ENCODE peak calls at places on chromosome 4, in five cellular contexts. V is thoracic aorta, B is lung, M is Panc1, H is mammary epithelial cell. T is an unnamed sample.

GRCh38 chr4:85147481-85148076 is 181.1 kb upstream of the WDFY3 start:
- DNase-seq in V (peak; percentile 5), B (no peak), M (peak; percentile 39), H (peak; percentile 41), T (no peak)

GRCh38 chr4:80732010-80732409 is 298.5 kb upstream of the BMP3 start:
- DNase-seq in V (no peak), B (no peak), M (no peak), H (peak; percentile 68), T (no peak)

GRCh38 chr4:150297861-150298474 is 219.7 kb downstream of the DCLK2 start:
- DNase-seq in V (no peak), B (no peak), M (no peak), H (peak; percentile 43), T (no peak)

GRCh38 chr4:186068581-186069402 is at the start of gene TLR3:
- DNase-seq in V (no peak), B (no peak), M (no peak), H (peak; percentile 42), T (no peak)

GRCh38 chr4:169314906-169315305 is 44.1 kb upstream of the SH3RF1 start:
- DNase-seq in V (no peak), B (peak; percentile 68), M (no peak), H (peak; percentile 81), T (peak; percentile 77)

GRCh38 chr4:76571274-76571673 is 136.2 kb downstream of the SHROOM3 start:
- DNase-seq in V (no peak), B (no peak), M (no peak), H (no peak), T (peak; percentile 44)

GRCh38 chr4:84378983-84379382 is 120.1 kb downstream of the NKX6-1 start:
- DNase-seq in V (no peak), B (no peak), M (no peak), H (no peak), T (no peak)

GRCh38 chr4:40514409-40515025 is 115.1 kb downstream of the RBM47 start:
- DNase-seq in V (no peak), B (peak; percentile 56), M (no peak), H (no peak), T (peak; percentile 68)

GRCh38 chr4:15322016-15322415 is 105.8 kb upstream of the C1QTNF7 start:
- DNase-seq in V (no peak), B (no peak), M (no peak), H (no peak), T (no peak)

GRCh38 chr4:96193061-96193460 is 353.2 kb downstream of the PDHA2 start:
- DNase-seq in V (no peak), B (no peak), M (no peak), H (no peak), T (no peak)

GRCh38 chr4:36310793-36311192 is 29.4 kb downstream of the DTHD1 start:
- DNase-seq in V (no peak), B (peak; percentile 33), M (no peak), H (no peak), T (no peak)

GRCh38 chr4:51895816-51896408 is 53.0 kb downstream of the DCUN1D4 start:
- DNase-seq in V (no peak), B (peak; percentile 53), M (peak; percentile 36), H (peak; percentile 29), T (peak; percentile 64)

GRCh38 chr4:30919458-30919857 is 199.3 kb downstream of the PCDH7 start:
- DNase-seq in V (no peak), B (no peak), M (no peak), H (no peak), T (no peak)

GRCh38 chr4:159765402-159765801 is 662.5 kb downstream of the RAPGEF2 start:
- DNase-seq in V (no peak), B (no peak), M (no peak), H (peak; percentile 37), T (no peak)

GRCh38 chr4:129362685-129363274 is 266.8 kb downstream of the C4orf33 start:
- DNase-seq in V (peak; percentile 3), B (no peak), M (peak; percentile 25), H (peak; percentile 51), T (peak; percentile 61)

GRCh38 chr4:30511751-30512150 is 208.4 kb upstream of the PCDH7 start:
- DNase-seq in V (no peak), B (no peak), M (no peak), H (no peak), T (no peak)

GRCh38 chr4:3689576-3690551 is 76.3 kb upstream of the ADRA2C start:
- DNase-seq in V (no peak), B (no peak), M (no peak), H (no peak), T (no peak)

GRCh38 chr4:7784131-7784870 is 155.4 kb downstream of the AFAP1 start:
- DNase-seq in V (no peak), B (no peak), M (no peak), H (no peak), T (no peak)

GRCh38 chr4:85291226-85291625 is 183.7 kb upstream of the ARHGAP24 start:
- DNase-seq in V (no peak), B (no peak), M (no peak), H (no peak), T (no peak)

GRCh38 chr4:182764137-182764536 is 153.0 kb downstream of the DCTD start:
- DNase-seq in V (no peak), B (no peak), M (no peak), H (no peak), T (peak; percentile 50)

GRCh38 chr4:151207868-151208267 is 69.1 kb upstream of the PRSS48 start:
- DNase-seq in V (no peak), B (no peak), M (no peak), H (no peak), T (no peak)

GRCh38 chr4:8771258-8771590 is 100.4 kb downstream of the HMX1 start:
- DNase-seq in V (no peak), B (no peak), M (no peak), H (no peak), T (peak; percentile 25)

GRCh38 chr4:2667428-2667827 is 88.7 kb downstream of the TNIP2 start:
- DNase-seq in V (no peak), B (no peak), M (no peak), H (no peak), T (no peak)

GRCh38 chr4:186158966-186159365 is 32.4 kb upstream of the CYP4V2 start:
- DNase-seq in V (no peak), B (no peak), M (no peak), H (no peak), T (no peak)

GRCh38 chr4:5638316-5638715 is 70.0 kb downstream of the EVC2 start:
- DNase-seq in V (no peak), B (no peak), M (no peak), H (peak; percentile 75), T (no peak)

GRCh38 chr4:40280586-40280985 is 54.5 kb upstream of the CHRNA9 start:
- DNase-seq in V (no peak), B (no peak), M (no peak), H (peak; percentile 20), T (no peak)

GRCh38 chr4:145731026-145731425 is 51.1 kb downstream of the C4orf51 start:
- DNase-seq in V (no peak), B (no peak), M (no peak), H (no peak), T (no peak)

GRCh38 chr4:121656269-121656641 is 40.5 kb downstream of the ANXA5 start:
- DNase-seq in V (peak; percentile 7), B (peak; percentile 39), M (peak; percentile 10), H (peak; percentile 50), T (peak; percentile 72)

GRCh38 chr4:36189511-36190226 is 54.6 kb downstream of the ARAP2 start:
- DNase-seq in V (no peak), B (no peak), M (no peak), H (no peak), T (no peak)

GRCh38 chr4:5463936-5464650 is 244.3 kb downstream of the EVC2 start:
- DNase-seq in V (no peak), B (no peak), M (no peak), H (no peak), T (no peak)

GRCh38 chr4:184250795-184251679 is 33.4 kb upstream of the ENPP6 start:
- DNase-seq in V (no peak), B (no peak), M (no peak), H (peak; percentile 47), T (peak; percentile 53)

GRCh38 chr4:88533088-88533790 is 9.7 kb upstream of the PYURF start:
- DNase-seq in V (no peak), B (no peak), M (no peak), H (peak; percentile 36), T (no peak)

GRCh38 chr4:149144060-149144459 is 671.6 kb downstream of the IQCM start:
- DNase-seq in V (no peak), B (no peak), M (no peak), H (no peak), T (no peak)
- TF ChIP-seq CTCF in V (no peak), B (no peak), M (no peak), H (no peak), T (no peak)

DNA sequence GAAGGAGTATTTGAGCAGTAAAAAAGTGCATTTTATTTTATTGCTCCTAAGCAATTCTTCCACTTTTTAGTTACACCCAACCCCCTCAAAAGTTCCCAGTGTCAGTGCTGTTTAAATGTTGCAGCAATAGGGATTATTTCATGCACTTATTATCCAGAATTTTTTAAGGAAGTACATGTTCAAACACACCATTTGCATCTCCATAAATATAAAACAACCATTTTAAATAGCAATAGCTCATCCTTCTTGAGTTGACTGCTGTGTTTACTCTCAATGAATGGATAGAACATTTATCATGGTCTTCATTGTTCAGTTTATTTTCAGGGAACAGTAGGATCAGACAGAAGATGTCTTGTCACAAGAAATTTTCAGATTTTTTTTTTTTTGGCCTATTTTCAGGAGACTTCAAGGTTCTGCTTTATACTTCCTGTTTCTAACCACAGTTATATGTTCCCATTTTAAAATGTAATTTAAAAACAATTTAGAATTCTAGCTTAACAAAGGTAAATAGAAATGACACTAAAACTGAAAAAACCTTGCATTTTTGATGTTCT is 171.9 kb downstream of the TMA16 start:
- DNase-seq in V (no peak), B (no peak), M (no peak), H (no peak), T (no peak)
- H3K4me1 ChIP-seq in V (no peaks in the 10 kb centered on the region), B (no peaks in the 10 kb centered on the region), M (no peaks in the 10 kb centered on the region), H (no peaks in the 10 kb centered on the region), T (no peaks in the 10 kb centered on the region)

DNA sequence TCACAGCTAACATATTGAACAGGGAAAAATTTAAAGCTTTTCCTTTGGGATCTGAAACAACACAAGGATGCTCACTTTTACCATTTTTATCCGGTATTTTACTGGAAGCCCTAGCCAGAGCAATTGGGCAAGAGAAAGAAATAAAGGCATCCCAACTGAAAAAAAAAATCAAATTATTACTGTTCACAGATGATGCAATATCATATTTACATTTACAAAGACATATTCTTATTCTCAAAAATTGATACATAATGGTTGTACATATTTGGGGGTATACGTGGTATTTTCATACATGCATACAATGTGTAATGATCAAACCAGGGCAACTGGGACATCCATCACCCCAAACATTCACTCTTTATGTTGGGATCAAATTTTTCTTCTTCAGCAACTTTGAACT is 337.0 kb upstream of the SLC7A11 start:
- DNase-seq in V (no peak), B (no peak), M (no peak), H (no peak), T (no peak)
- H3K9me3 ChIP-seq in V (peaks cover 14% of the 10 kb centered on the region), B (peaks cover 14% of the 10 kb centered on the region), M (no peaks in the 10 kb centered on the region), H (no peaks in the 10 kb centered on the region), T (peaks cover 6% of the 10 kb centered on the region)

GRCh38 chr4:143511906-143512305 is 1.6 kb upstream of the SMARCA5 start:
- DNase-seq in V (no peak), B (no peak), M (no peak), H (no peak), T (no peak)

GRCh38 chr4:143512978-143513313 is 556 bp upstream of the SMARCA5 start:
- DNase-seq in V (no peak), B (no peak), M (no peak), H (no peak), T (no peak)

GRCh38 chr4:143515905-143516304 is 2.4 kb downstream of the SMARCA5 start:
- DNase-seq in V (no peak), B (no peak), M (no peak), H (no peak), T (no peak)

GRCh38 chr4:143514432-143514831 is 930 bp downstream of the SMARCA5 start:
- DNase-seq in V (no peak), B (peak; percentile 50), M (no peak), H (peak; percentile 48), T (peak; percentile 51)

GRCh38 chr4:143513314-143514211 is at the start of gene SMARCA5:
- DNase-seq in V (peak; percentile 90), B (peak; percentile 95), M (peak; percentile 94), H (peak; percentile 99), T (peak; percentile 96)
- TF ChIP-seq CTCF in V (no peak), B (no peak), M (no peak), H (no peak), T (no peak)